ENCODE peak calls at places on chromosomes 3 and 15, in four cellular contexts. E is mammary epithelial cell, V is astrocyte, G is PC-3. L is an unnamed sample.

GRCh38 chr3:114214542-114215341 is 22.6 kb downstream of the ZNF80 start:
- DNase-seq in E (no peak), G (no peak), V (no peak), L (no peak)

GRCh38 chr3:185982632-185983031 is 44.8 kb upstream of the TRA2B start:
- DNase-seq in V (no peak), E (no peak), G (no peak), L (no peak)

GRCh38 chr15:70560617-70561328 is 202.6 kb downstream of the UACA start:
- DNase-seq in E (no peak), G (no peak), V (no peak), L (no peak)

GRCh38 chr3:4935347-4935746 is 43.9 kb upstream of the BHLHE40 start:
- DNase-seq in E (peak; percentile 72), V (peak; percentile 54), G (peak; percentile 72), L (no peak)

GRCh38 chr15:51884517-51885236 is 55.2 kb downstream of the TMOD3 start:
- DNase-seq in G (peak; percentile 39), V (peak; percentile 46), E (peak; percentile 69), L (peak; percentile 88)

GRCh38 chr15:85785887-85786777 is 8.6 kb downstream of the KLHL25 start:
- DNase-seq in G (peak; percentile 85), E (peak; percentile 71), V (peak; percentile 58), L (peak; percentile 28)

GRCh38 chr3:46705751-46706572 is 4.8 kb downstream of the TMIE start:
- DNase-seq in G (peak; percentile 85), E (no peak), V (peak; percentile 40), L (peak; percentile 39)

GRCh38 chr3:72597756-72598195 is 250.5 kb downstream of the SHQ1 start:
- DNase-seq in V (peak; percentile 20), G (no peak), E (peak; percentile 28), L (no peak)

GRCh38 chr3:39765575-39765974 is 43.8 kb upstream of the MYRIP start:
- DNase-seq in V (no peak), G (no peak), E (no peak), L (no peak)

GRCh38 chr3:59138966-59139365 is 89.1 kb upstream of the CFAP20DC start:
- DNase-seq in G (no peak), E (no peak), V (no peak), L (no peak)

GRCh38 chr3:67377299-67377698 is 277.1 kb downstream of the SUCLG2 start:
- DNase-seq in V (no peak), E (no peak), G (no peak), L (no peak)

GRCh38 chr3:179151474-179151873 is 3.3 kb downstream of the PIK3CA start:
- DNase-seq in E (no peak), V (no peak), G (no peak), L (no peak)

GRCh38 chr3:194045289-194045688 is 90.7 kb upstream of the HES1 start:
- DNase-seq in E (no peak), G (no peak), V (no peak), L (no peak)

GRCh38 chr15:62932436-62932835 is 110.1 kb upstream of the TPM1 start:
- DNase-seq in E (no peak), G (no peak), V (peak; percentile 96), L (no peak)

GRCh38 chr3:138479355-138479964 is 45.0 kb downstream of the ESYT3 start:
- DNase-seq in G (peak; percentile 49), V (peak; percentile 12), E (peak; percentile 15), L (peak; percentile 55)

GRCh38 chr3:192892981-192893827 is 24.5 kb downstream of the MB21D2 start:
- DNase-seq in V (peak; percentile 98), G (peak; percentile 48), E (no peak), L (peak; percentile 44)

GRCh38 chr15:81343371-81343770 is 19.4 kb upstream of the STARD5 start:
- DNase-seq in V (no peak), G (no peak), E (no peak), L (no peak)

GRCh38 chr3:8604006-8604405 is 40.6 kb downstream of the SSUH2 start:
- DNase-seq in E (no peak), G (no peak), V (no peak), L (no peak)

GRCh38 chr3:160226026-160226739 is 961 bp downstream of the C3orf80 start:
- DNase-seq in E (no peak), V (no peak), G (no peak), L (no peak)

GRCh38 chr3:160225181-160226025 is at the start of gene C3orf80:
- DNase-seq in E (peak; percentile 35), G (peak; percentile 52), V (peak; percentile 38), L (peak; percentile 57)

GRCh38 chr3:160227389-160227788 is 2.2 kb downstream of the C3orf80 start:
- DNase-seq in E (no peak), G (no peak), V (no peak), L (no peak)

GRCh38 chr3:160224811-160225180 is 426 bp upstream of the C3orf80 start:
- DNase-seq in V (no peak), E (no peak), G (no peak), L (no peak)

GRCh38 chr3:160226740-160227048 is 1.5 kb downstream of the C3orf80 start:
- DNase-seq in E (no peak), V (no peak), G (no peak), L (no peak)
- TF ChIP-seq EZH2 in E (peak; percentile 97), V (no peak), G (no peak), L (no peak)

GRCh38 chr3:147406255-147407023 is at the start of gene ZIC4:
- DNase-seq in V (no peak), E (no peak), G (no peak), L (no peak)
- TF ChIP-seq EZH2 in V (no peak), E (peak; percentile 67), G (no peak), L (no peak)

DNA sequence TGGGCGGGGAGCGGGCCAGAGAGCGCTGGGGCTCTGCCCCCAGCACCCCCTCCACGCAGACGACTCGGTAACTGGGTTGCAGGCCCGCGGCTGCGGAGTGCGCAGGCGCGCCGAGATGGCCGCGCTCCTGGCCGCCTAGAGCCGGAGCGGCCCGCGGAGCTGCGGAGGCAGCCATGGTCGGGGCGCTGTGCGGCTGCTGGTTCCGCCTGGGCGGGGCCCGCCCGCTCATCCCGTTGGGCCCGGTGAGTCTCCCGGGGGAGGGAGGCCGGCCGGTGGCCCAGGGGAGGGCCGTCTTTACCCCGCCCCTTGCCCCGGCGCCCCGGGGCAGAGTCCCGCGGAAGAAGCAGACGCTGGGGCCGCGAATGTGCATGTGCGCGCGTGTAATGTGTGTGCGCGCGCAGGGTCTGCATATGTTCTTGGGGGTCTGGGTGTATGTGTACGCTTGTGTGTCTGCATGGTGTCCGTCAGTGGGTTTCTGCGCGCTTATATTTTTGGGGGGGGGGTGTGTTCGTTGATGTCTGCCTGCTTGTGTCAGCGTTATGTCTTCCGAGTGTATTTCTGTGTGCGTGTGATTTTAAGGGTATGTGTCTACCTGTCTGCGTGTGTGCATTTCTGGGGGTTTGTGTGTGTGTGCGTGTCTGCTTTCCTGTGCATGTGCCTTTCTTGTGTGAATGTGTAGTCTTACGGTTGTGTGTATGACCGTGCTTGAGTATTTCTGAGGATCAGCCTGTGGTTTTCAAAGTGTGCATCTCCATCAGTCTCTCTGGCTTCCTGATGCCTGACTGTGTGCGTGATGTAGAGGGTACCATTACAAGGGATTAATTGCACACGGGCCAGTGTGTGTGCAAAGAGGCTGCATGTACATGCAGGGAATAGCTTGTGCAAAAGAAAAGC is at the start of gene ABHD14A:
- DNase-seq in E (peak; percentile 67), V (peak; percentile 36), G (peak; percentile 81), L (peak; percentile 63)
- TF ChIP-seq EZH2 in E (no peak), V (no peak), G (no peak), L (no peak)

GRCh38 chr3:99240700-99241099 is 339.2 kb upstream of the DCBLD2 start:
- DNase-seq in E (no peak), G (no peak), V (peak; percentile 24), L (peak; percentile 53)
- TF ChIP-seq EZH2 in E (no peak), G (no peak), V (no peak), L (no peak)

DNA sequence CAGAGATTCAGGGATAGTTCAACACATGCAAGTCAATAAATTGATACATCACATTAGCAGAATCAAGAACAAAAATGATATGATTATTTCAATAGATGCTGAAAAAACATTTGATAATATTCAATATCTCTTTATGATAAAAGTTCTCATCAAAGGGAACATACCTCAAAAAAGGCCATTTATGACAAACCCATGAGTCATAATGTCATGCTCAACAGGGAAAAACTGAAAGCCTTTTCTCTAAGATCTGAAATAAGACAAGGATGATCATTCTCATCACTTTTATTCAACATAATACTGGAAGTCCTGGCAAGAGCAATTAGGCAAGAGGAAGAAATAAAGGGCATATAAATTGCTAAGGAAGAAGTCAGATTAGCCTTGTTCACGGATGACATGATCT is 54.1 kb upstream of the TMEM158 start:
- DNase-seq in V (no peak), E (peak; percentile 16), G (peak; percentile 16), L (no peak)
- TF ChIP-seq EZH2 in V (no peak), E (no peak), G (no peak), L (no peak)

DNA sequence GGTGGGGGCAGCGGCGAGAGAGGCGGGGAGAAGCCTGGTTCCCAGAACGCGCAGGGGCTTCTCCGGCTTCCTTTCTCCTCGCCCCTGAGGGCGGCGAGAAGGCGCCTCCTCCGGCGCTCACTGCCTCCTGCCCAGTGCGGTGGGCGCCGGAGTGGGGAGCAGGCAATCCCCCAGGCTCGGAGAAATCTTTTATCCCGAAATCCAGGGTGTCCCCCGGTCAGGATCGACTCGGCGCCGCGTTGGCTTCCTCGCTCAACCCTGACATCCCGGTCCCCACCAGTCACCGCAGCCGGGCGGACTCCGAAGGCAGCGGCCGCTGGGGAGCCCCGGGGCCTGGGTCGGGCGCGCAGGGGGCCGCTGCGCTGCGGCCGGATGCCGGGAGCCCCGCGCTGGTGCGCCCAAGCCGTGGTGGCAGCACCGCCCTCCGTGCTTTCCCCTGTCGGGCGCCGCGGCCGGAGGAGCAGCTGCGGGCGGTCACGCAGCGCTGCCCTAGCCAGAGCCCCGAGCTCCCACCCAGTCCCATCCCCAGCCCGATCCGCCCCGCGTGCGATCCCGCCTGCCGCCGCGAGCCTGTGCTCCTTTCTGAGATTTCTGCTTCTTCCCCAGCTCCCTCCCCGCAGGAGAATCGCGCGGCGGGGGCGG is 827 bp upstream of the CACNA2D3 start:
- DNase-seq in V (no peak), G (no peak), E (no peak), L (no peak)
- TF ChIP-seq EZH2 in V (peak; percentile 95), G (no peak), E (no peak), L (peak; percentile 70)

L was measured in endothelial cell of umbilical vein.